ENCODE peak calls at places on chromosomes 4 and X, in nine cellular contexts. Q is HCT116, F is transverse colon, B is HepG2, V is suprapubic skin, O is GM12892, W is stomach, H is upper lobe of left lung, C is SK-N-SH. U is an unnamed sample.

GRCh38 chrX:53056292-53056691 is 7.7 kb downstream of the GPR173 start:
- DNase-seq in Q (no peak), F (no peak), B (no peak), V (no peak), O (no peak), W (no peak), H (no peak), C (no peak), U (no peak)

GRCh38 chrX:28542791-28543190 is 44.5 kb upstream of the IL1RAPL1 start:
- DNase-seq in Q (no peak), F (no peak), B (no peak), V (no peak), O (no peak), W (no peak), H (no peak), C (no peak), U (no peak)

GRCh38 chr4:138405439-138405838 is 163.3 kb upstream of the SLC7A11 start:
- DNase-seq in Q (no peak), F (no peak), B (no peak), V (no peak), O (no peak), W (no peak), H (peak; percentile 25), C (no peak), U (no peak)

GRCh38 chr4:54554339-54554990 is 103.3 kb upstream of the KIT start:
- DNase-seq in Q (no peak), F (no peak), B (no peak), V (no peak), O (no peak), W (no peak), H (peak; percentile 50), C (no peak), U (no peak)

GRCh38 chr4:92305148-92305877 is 1.5 kb downstream of the GRID2 start:
- DNase-seq in Q (peak; percentile 22), F (no peak), B (no peak), V (no peak), O (no peak), W (peak; percentile 43), H (peak; percentile 36), C (peak; percentile 85), U (no peak)

GRCh38 chr4:25131925-25132324 is 28.3 kb downstream of the SEPSECS start:
- DNase-seq in Q (no peak), F (no peak), B (no peak), V (no peak), O (no peak), W (no peak), H (no peak), C (no peak), U (no peak)

GRCh38 chr4:78517050-78517652 is 34.4 kb upstream of the ANXA3 start:
- DNase-seq in Q (no peak), F (no peak), B (peak; percentile 11), V (no peak), O (no peak), W (no peak), H (no peak), C (peak; percentile 33), U (no peak)

GRCh38 chr4:42371306-42372063 is 25.8 kb upstream of the SHISA3 start:
- DNase-seq in Q (peak; percentile 33), F (no peak), B (peak; percentile 19), V (no peak), O (no peak), W (no peak), H (no peak), C (peak; percentile 77), U (no peak)

GRCh38 chr4:37936889-37937498 is 23.2 kb upstream of the PTTG2 start:
- DNase-seq in Q (no peak), F (no peak), B (no peak), V (no peak), O (no peak), W (no peak), H (no peak), C (no peak), U (peak; percentile 23)

GRCh38 chr4:147328189-147328588 is 152.7 kb upstream of the EDNRA start:
- DNase-seq in Q (no peak), F (no peak), B (no peak), V (no peak), O (no peak), W (no peak), H (no peak), C (no peak), U (no peak)

GRCh38 chr4:147327322-147327721 is 153.6 kb upstream of the EDNRA start:
- DNase-seq in Q (no peak), F (no peak), B (no peak), V (no peak), O (no peak), W (no peak), H (no peak), C (no peak), U (no peak)

GRCh38 chr4:147325566-147325965 is 155.3 kb upstream of the EDNRA start:
- DNase-seq in Q (no peak), F (no peak), B (no peak), V (no peak), O (no peak), W (no peak), H (no peak), C (no peak), U (no peak)

GRCh38 chr4:147328756-147329446 is 152.0 kb upstream of the EDNRA start:
- DNase-seq in Q (no peak), F (no peak), B (no peak), V (no peak), O (no peak), W (no peak), H (no peak), C (no peak), U (no peak)

GRCh38 chr4:147326581-147326980 is 154.3 kb upstream of the EDNRA start:
- DNase-seq in Q (no peak), F (no peak), B (no peak), V (no peak), O (no peak), W (no peak), H (no peak), C (no peak), U (no peak)
- TF ChIP-seq POLR2AphosphoS5 in Q (no peak), F (no peak), B (no peak), V (no peak), O (no peak), W (no peak), H (no peak), C (no peak), U (no peak)

GRCh38 chr4:159102623-159103405 is at the start of gene RAPGEF2:
- DNase-seq in Q (peak; percentile 89), F (peak; percentile 94), B (peak; percentile 84), V (peak; percentile 94), O (peak; percentile 80), W (peak; percentile 93), H (peak; percentile 96), C (peak; percentile 97), U (peak; percentile 94)
- TF ChIP-seq POLR2AphosphoS5 in Q (peak; percentile 89), F (peak; percentile 99), B (peak; percentile 78), V (no peak), O (no peak), W (peak; percentile 96), H (peak; percentile 81), C (peak; percentile 53), U (peak; percentile 80)

DNA sequence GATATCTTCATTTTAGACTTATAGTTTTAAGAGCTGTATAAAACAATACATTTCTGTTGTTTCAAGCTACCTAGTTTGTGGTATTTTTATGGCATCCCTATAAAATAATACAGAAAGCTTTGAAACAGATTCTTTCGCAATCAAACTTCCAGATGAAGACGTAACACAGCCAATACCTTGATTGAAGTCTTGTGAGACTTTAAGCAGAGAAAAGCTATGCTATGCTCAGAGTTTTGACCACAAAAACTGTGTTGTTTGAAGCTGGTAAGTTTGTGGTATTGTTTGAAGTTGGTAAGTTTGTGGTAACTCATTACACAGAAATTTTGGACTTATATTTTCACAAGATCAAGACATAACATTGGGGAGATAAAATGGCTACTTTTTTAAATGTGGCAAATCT is 201.8 kb upstream of the UGT8 start:
- DNase-seq in Q (no peak), F (no peak), B (no peak), V (no peak), O (no peak), W (no peak), H (no peak), C (no peak), U (no peak)
- TF ChIP-seq POLR2AphosphoS5 in Q (no peak), F (no peak), B (no peak), V (no peak), O (no peak), W (no peak), H (no peak), C (no peak), U (no peak)

DNA sequence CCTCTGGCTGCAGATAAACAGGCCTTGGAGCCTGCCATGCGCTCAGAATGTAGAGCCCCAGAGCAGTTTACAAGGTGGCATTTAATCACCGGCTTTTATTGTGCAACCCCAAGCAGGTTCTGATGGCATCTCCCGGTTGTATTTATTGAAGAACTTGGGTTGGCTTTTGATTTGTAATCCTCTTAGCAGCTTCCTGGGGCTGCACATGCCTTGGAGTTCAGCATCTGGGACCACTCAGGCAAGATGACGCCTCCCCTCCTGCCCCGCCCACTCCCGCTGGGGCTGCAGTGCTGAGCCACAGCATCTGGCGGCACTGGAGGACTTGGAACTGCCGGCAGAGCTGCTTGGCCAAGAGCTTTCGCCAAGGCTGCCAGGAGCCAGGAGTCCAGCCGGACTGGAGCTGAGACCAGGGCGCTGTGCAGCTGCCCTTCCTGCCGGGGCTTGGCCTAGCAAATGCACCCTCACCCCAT is 5.3 kb downstream of the HTRA3 start:
- DNase-seq in Q (no peak), F (peak; percentile 74), B (no peak), V (peak; percentile 92), O (no peak), W (peak; percentile 53), H (peak; percentile 42), C (peak; percentile 95), U (peak; percentile 65)
- TF ChIP-seq POLR2AphosphoS5 in Q (no peak), F (peak; percentile 74), B (no peak), V (no peak), O (no peak), W (peak; percentile 87), H (no peak), C (no peak), U (peak; percentile 12)

DNA sequence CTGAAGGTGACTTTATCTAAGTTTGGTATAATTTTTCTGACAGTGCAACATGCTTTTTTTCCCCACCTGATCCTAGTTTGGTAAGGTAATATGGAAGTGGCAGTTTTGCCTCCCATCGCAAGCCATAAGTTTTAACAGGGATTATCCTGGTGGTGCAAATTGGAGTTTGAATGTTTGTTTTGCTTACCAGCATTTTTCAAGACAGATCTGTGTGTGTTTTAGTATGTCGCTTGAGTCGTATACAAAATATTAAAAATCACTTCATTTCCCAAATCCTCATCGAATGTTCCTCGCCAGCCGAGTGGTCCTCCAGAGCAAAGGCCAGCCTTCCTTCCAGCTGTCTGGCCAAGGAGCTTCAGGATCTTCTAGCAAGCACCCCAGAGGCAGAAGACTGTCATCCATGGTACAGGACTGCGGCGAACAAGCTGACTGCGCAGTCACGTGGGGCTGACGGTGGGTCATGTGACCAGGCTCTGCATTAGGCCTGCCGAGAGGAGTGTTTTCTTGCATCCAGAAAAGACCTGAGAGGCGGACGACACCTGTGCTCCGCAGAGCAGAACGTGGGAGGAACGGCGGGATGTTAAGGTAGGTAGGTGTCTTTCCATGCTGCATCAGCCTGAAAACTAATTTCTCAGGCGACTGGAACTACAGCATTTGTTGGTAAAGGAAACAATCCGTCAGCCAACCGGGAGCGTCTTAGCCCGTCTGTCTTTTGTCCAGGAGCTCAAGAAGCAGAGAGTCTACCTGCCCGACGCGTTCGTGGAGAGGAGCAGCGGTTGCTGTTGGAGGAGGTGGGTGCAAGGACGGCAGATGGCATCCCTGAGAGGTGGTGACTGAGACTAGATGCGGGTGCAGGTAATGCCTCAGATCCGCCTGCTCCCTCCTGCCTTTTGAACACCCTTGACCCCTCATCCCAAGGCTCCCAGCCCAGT is at the start of gene GPRASP3:
- DNase-seq in Q (no peak), F (peak; percentile 80), B (no peak), V (peak; percentile 86), O (peak; percentile 50), W (peak; percentile 78), H (peak; percentile 84), C (peak; percentile 73), U (peak; percentile 72)
- TF ChIP-seq POLR2AphosphoS5 in Q (no peak), F (peak; percentile 45), B (no peak), V (no peak), O (no peak), W (peak; percentile 45), H (no peak), C (peak; percentile 51), U (no peak)

GRCh38 chr4:3292571-3293409 is at the start of gene RGS12:
- DNase-seq in Q (peak; percentile 26), F (peak; percentile 97), B (peak; percentile 88), V (peak; percentile 97), O (peak; percentile 94), W (peak; percentile 95), H (peak; percentile 96), C (peak; percentile 99), U (peak; percentile 96)
- TF ChIP-seq POLR2AphosphoS5 in Q (peak; percentile 84), F (peak; percentile 90), B (peak; percentile 56), V (no peak), O (no peak), W (peak; percentile 77), H (peak; percentile 85), C (peak; percentile 48), U (peak; percentile 73)